ENCODE peak calls at places on chromosome 2, in eight cellular contexts. D is suprapubic skin, Z is left ventricle myocardium inferior, J is kidney, S is PC-9, V is heart right ventricle, P is colonic mucosa, H is heart left ventricle. Q is an unnamed sample.

GRCh38 chr2:84251651-84252278 is 207.3 kb downstream of the SUCLG1 start:
- DNase-seq in S (no peak), H (no peak), P (no peak), Z (no peak), J (no peak), D (no peak), V (no peak), Q (no peak)

GRCh38 chr2:218226903-218227302 is 9.9 kb downstream of the ARPC2 start:
- DNase-seq in D (no peak), J (no peak), P (no peak), S (no peak), H (no peak), V (no peak), Z (no peak), Q (no peak)

GRCh38 chr2:23346029-23346428 is 39.0 kb upstream of the KLHL29 start:
- DNase-seq in Z (no peak), P (no peak), D (no peak), V (no peak), H (no peak), S (no peak), J (no peak), Q (no peak)

GRCh38 chr2:130791617-130791939 is 36.2 kb downstream of the AMER3 start:
- DNase-seq in V (no peak), S (no peak), D (no peak), J (no peak), P (no peak), Z (no peak), H (no peak), Q (no peak)

GRCh38 chr2:17830053-17831034 is 14.1 kb downstream of the MSGN1 start:
- DNase-seq in Z (peak; percentile 79), D (no peak), H (peak; percentile 79), P (peak; percentile 86), S (peak; percentile 62), J (peak; percentile 83), V (peak; percentile 83), Q (peak; percentile 18)

GRCh38 chr2:126645211-126645618 is 10.7 kb upstream of the GYPC start:
- DNase-seq in S (no peak), Z (no peak), H (no peak), V (no peak), P (no peak), D (no peak), J (no peak), Q (no peak)

GRCh38 chr2:287471-287885 is 413 bp downstream of the ALKAL2 start:
- DNase-seq in P (no peak), H (no peak), S (no peak), Z (no peak), D (no peak), V (peak; percentile 16), J (peak; percentile 70), Q (no peak)

GRCh38 chr2:19351914-19352697 is 6.3 kb downstream of the OSR1 start:
- DNase-seq in D (no peak), H (no peak), J (no peak), P (no peak), S (no peak), V (peak; percentile 43), Z (no peak), Q (no peak)

GRCh38 chr2:140506606-140507005 is 1624.2 kb downstream of the LRP1B start:
- DNase-seq in H (no peak), Z (no peak), P (no peak), J (no peak), D (no peak), S (no peak), V (no peak), Q (no peak)

GRCh38 chr2:175476950-175477349 is 295.4 kb upstream of the ATP5MC3 start:
- DNase-seq in P (no peak), D (peak; percentile 51), Z (peak; percentile 43), V (peak; percentile 47), J (no peak), H (peak; percentile 66), S (no peak), Q (no peak)

GRCh38 chr2:52210611-52211010 is 1178.7 kb upstream of the NRXN1 start:
- DNase-seq in V (no peak), Z (no peak), H (no peak), P (no peak), S (no peak), J (no peak), D (no peak), Q (no peak)

GRCh38 chr2:113390133-113390849 is 47.2 kb upstream of the ZNG1B start:
- DNase-seq in H (peak; percentile 33), V (no peak), D (no peak), J (no peak), Z (no peak), S (peak; percentile 63), P (peak; percentile 84), Q (peak; percentile 81)

GRCh38 chr2:235901243-235901642 is 266.9 kb downstream of the GBX2 start:
- DNase-seq in P (peak; percentile 25), V (no peak), H (no peak), S (no peak), J (no peak), Z (no peak), D (no peak), Q (no peak)

GRCh38 chr2:20496069-20496468 is 49.2 kb downstream of the RHOB start:
- DNase-seq in V (no peak), J (no peak), P (no peak), Z (no peak), D (no peak), S (peak; percentile 99), H (no peak), Q (no peak)

GRCh38 chr2:215002500-215002899 is 135.9 kb downstream of the ABCA12 start:
- DNase-seq in S (no peak), Z (no peak), D (no peak), P (peak; percentile 19), J (no peak), H (no peak), V (no peak), Q (peak; percentile 10)

GRCh38 chr2:26840937-26841610 is 6.9 kb upstream of the DPYSL5 start:
- DNase-seq in H (no peak), J (no peak), D (no peak), P (no peak), Z (no peak), S (no peak), V (no peak), Q (no peak)

GRCh38 chr2:29262681-29263260 is 147.6 kb downstream of the CLIP4 start:
- DNase-seq in Z (no peak), H (no peak), J (no peak), V (no peak), D (peak; percentile 32), S (no peak), P (no peak), Q (no peak)

GRCh38 chr2:70017962-70018361 is 56.5 kb upstream of the ASPRV1 start:
- DNase-seq in H (no peak), J (no peak), D (no peak), V (no peak), Z (no peak), S (no peak), P (no peak), Q (no peak)

GRCh38 chr2:108965540-108966299 is 23.3 kb downstream of the EDAR start:
- DNase-seq in P (no peak), S (no peak), V (no peak), J (no peak), D (peak; percentile 29), Z (no peak), H (no peak), Q (no peak)

GRCh38 chr2:150472122-150472899 is 15.2 kb downstream of the RND3 start:
- DNase-seq in P (peak; percentile 79), H (peak; percentile 61), V (peak; percentile 47), Z (peak; percentile 51), S (peak; percentile 82), J (peak; percentile 91), D (no peak), Q (no peak)

GRCh38 chr2:173711816-173712215 is 253.4 kb downstream of the SP3 start:
- DNase-seq in D (no peak), Z (no peak), S (no peak), J (no peak), P (no peak), V (no peak), H (no peak), Q (no peak)

DNA sequence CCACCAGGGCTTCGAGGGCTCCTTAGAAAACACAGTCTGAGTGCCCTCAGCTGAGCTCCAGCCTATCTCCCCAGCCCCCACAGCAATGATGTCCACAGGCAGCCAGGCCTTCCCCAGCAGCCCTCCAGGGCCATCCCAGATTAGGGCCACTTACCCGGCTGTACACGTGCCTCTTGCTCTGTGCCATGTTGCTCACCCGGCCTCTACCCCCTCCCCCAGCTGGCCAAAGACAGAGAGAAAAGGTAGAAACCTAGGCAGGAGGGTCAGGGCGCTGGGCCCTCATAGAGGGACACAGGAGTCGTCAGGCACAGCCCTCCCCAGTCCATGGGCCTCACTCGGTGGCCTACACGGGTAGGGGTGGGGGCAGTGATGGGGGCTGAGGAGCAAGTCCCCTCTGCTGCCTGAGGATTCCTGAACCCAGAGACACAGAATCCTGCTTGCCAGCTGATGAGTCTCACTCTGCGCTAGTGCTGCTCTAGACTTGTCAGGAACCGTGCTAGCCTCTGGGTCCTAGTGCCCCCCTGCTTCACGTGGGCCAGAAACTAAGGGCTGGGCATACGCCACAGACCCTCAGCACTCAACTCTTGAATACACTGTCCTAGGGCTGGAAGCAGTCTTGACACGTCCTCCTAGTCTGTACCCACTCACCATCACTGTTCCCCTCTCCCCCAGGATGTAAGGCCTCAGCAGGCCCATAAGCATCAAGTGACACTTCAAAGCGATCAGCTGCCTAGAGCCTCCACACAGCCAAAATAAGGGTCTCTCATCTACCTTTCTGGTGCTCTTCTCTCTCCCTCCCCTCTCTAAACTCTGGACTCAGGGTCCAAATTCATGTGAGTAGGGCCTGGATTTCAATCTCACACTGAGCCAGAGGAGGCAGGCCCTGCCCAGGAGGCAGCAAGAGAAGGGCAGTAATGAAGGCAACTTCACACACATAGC is at the start of gene DCTN1:
- DNase-seq in Z (peak; percentile 45), J (peak; percentile 75), D (no peak), S (no peak), P (peak; percentile 57), H (peak; percentile 72), V (no peak), Q (no peak)
- H3K4me3 ChIP-seq in Z (peak within 1 kb of the TSS; percentile 64), J (peak within 1 kb of the TSS; percentile 35), D (peak within 1 kb of the TSS; percentile 30), S (no peak within 1 kb of the TSS), P (peak within 1 kb of the TSS; percentile 17), H (peak within 1 kb of the TSS; percentile 60), V (peak within 1 kb of the TSS; percentile 32), Q (no peak within 1 kb of the TSS)

GRCh38 chr2:219273887-219274391 is 5.2 kb upstream of the DNAJB2 start:
- DNase-seq in D (no peak), S (peak; percentile 88), V (no peak), P (no peak), H (peak; percentile 9), J (peak; percentile 84), Z (no peak), Q (no peak)
- H3K4me1 ChIP-seq in D (peaks cover 31% of the 10 kb centered on the region), S (peaks cover 49% of the 10 kb centered on the region), V (peaks cover 11% of the 10 kb centered on the region), P (peaks cover 6% of the 10 kb centered on the region), H (peaks cover 29% of the 10 kb centered on the region), J (peaks cover 20% of the 10 kb centered on the region), Z (peaks cover 37% of the 10 kb centered on the region), Q (peaks cover 33% of the 10 kb centered on the region)

GRCh38 chr2:129396980-129397599 is 582.4 kb upstream of the RAB6C start:
- DNase-seq in Z (no peak), H (peak; percentile 31), P (no peak), J (no peak), S (no peak), V (no peak), D (no peak), Q (peak; percentile 24)
- TF ChIP-seq CTCF in Z (peak; percentile 70), H (peak; percentile 61), P (peak; percentile 40), J (peak; percentile 42), S (peak; percentile 61), V (peak; percentile 57), D (peak; percentile 17), Q (peak; percentile 75)

DNA sequence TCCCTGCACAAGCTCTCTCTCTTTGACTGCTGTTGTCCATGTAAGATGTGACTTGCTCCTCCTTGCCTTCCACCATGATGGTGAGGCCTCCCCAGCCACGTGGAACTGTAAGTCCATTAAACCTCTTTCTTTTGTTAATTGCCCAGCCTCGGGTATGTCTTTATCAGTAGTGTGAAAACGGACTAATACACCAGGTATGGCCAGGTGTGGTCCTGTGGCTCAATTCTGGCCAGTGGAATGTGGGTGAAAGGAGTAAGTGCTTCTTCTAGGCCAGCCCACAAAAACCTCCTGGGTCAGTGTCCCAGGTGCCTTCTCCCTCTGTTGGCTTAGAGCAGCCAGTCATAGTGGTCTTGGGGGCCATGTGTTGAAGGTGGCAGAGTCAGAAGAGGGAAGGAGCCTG is 57.0 kb downstream of the PRKCE start:
- DNase-seq in P (no peak), V (no peak), H (no peak), D (no peak), S (peak; percentile 72), Z (no peak), J (no peak), Q (no peak)
- H3K4me3 ChIP-seq in P (no peak overlapping the region), V (no peak overlapping the region), H (no peak overlapping the region), D (no peak overlapping the region), S (no peak overlapping the region), Z (no peak overlapping the region), J (no peak overlapping the region), Q (no peak overlapping the region)